ENCODE peak calls at places on chromosomes 5 and 9, in seven cellular contexts. N is IMR-90, Z is H1, X is neuronal stem cell, U is H9, I is mesenchymal stem cell, E is mesendoderm. M is an unnamed sample.

GRCh38 chr5:68745459-68745858 is 348.4 kb upstream of the SLC30A5 start:
- DNase-seq in N (peak; percentile 2), Z (no peak), X (no peak), U (no peak), I (no peak), E (no peak), M (no peak)

GRCh38 chr5:145925353-145925752 is 11.0 kb upstream of the SH3RF2 start:
- DNase-seq in N (peak; percentile 86), Z (no peak), X (no peak), U (no peak), I (peak; percentile 82), E (peak; percentile 93), M (peak; percentile 74)

GRCh38 chr5:95922798-95923197 is 38.9 kb downstream of the ELL2 start:
- DNase-seq in N (no peak), Z (no peak), X (no peak), U (no peak), I (no peak), E (no peak), M (no peak)

GRCh38 chr9:135128035-135128670 is 40.7 kb downstream of the OLFM1 start:
- DNase-seq in N (no peak), Z (no peak), X (peak; percentile 65), U (no peak), I (no peak), E (peak; percentile 26), M (no peak)

GRCh38 chr9:82101475-82101874 is 112.9 kb downstream of the SPATA31D1 start:
- DNase-seq in N (no peak), Z (no peak), X (no peak), U (no peak), I (no peak), E (peak; percentile 35), M (no peak)

GRCh38 chr5:64690417-64691151 is at the start of gene SHISAL2B:
- DNase-seq in N (no peak), Z (no peak), X (peak; percentile 65), U (peak; percentile 75), I (peak; percentile 30), E (peak; percentile 90), M (no peak)

GRCh38 chr9:83744206-83744605 is 36.4 kb upstream of the UBQLN1 start:
- DNase-seq in N (no peak), Z (no peak), X (no peak), U (no peak), I (no peak), E (no peak), M (peak; percentile 37)

GRCh38 chr5:59756373-59757035 is 137.0 kb downstream of the PDE4D start:
- DNase-seq in N (no peak), Z (no peak), X (no peak), U (no peak), I (no peak), E (no peak), M (no peak)

GRCh38 chr9:136254381-136255165 is 9.0 kb upstream of the QSOX2 start:
- DNase-seq in N (no peak), Z (no peak), X (no peak), U (no peak), I (no peak), E (no peak), M (no peak)

GRCh38 chr5:117160361-117160760 is 585.7 kb upstream of the SEMA6A start:
- DNase-seq in N (no peak), Z (no peak), X (no peak), U (no peak), I (peak; percentile 2), E (no peak), M (no peak)

GRCh38 chr9:91245432-91246313 is 116.0 kb downstream of the AUH start:
- DNase-seq in N (peak; percentile 57), Z (no peak), X (no peak), U (no peak), I (no peak), E (no peak), M (no peak)

GRCh38 chr5:179919487-179920060 is 11.9 kb upstream of the TBC1D9B start:
- DNase-seq in N (no peak), Z (no peak), X (no peak), U (no peak), I (no peak), E (no peak), M (no peak)

GRCh38 chr9:79480639-79481038 is 91.1 kb upstream of the TLE4 start:
- DNase-seq in N (no peak), Z (no peak), X (no peak), U (no peak), I (no peak), E (no peak), M (peak; percentile 94)

GRCh38 chr9:69326261-69326660 is 1.2 kb downstream of the ENTREP1 start:
- DNase-seq in N (no peak), Z (no peak), X (no peak), U (no peak), I (no peak), E (peak; percentile 31), M (no peak)

GRCh38 chr9:36191290-36191645 is 547 bp downstream of the CLTA start:
- DNase-seq in N (no peak), Z (no peak), X (no peak), U (no peak), I (peak; percentile 45), E (peak; percentile 47), M (no peak)

GRCh38 chr9:134375011-134375390 is 48.7 kb downstream of the RXRA start:
- DNase-seq in N (no peak), Z (no peak), X (no peak), U (no peak), I (peak; percentile 28), E (no peak), M (peak; percentile 66)

GRCh38 chr5:91140657-91141056 is 242.5 kb downstream of the ARRDC3 start:
- DNase-seq in N (no peak), Z (no peak), X (no peak), U (no peak), I (no peak), E (peak; percentile 86), M (no peak)

GRCh38 chr9:87644659-87645058 is 81.3 kb upstream of the CTSL start:
- DNase-seq in N (no peak), Z (no peak), X (no peak), U (no peak), I (no peak), E (peak; percentile 30), M (no peak)

GRCh38 chr9:18658764-18659705 is 185.1 kb downstream of the ADAMTSL1 start:
- DNase-seq in N (peak; percentile 64), Z (no peak), X (no peak), U (no peak), I (no peak), E (no peak), M (peak; percentile 11)

DNA sequence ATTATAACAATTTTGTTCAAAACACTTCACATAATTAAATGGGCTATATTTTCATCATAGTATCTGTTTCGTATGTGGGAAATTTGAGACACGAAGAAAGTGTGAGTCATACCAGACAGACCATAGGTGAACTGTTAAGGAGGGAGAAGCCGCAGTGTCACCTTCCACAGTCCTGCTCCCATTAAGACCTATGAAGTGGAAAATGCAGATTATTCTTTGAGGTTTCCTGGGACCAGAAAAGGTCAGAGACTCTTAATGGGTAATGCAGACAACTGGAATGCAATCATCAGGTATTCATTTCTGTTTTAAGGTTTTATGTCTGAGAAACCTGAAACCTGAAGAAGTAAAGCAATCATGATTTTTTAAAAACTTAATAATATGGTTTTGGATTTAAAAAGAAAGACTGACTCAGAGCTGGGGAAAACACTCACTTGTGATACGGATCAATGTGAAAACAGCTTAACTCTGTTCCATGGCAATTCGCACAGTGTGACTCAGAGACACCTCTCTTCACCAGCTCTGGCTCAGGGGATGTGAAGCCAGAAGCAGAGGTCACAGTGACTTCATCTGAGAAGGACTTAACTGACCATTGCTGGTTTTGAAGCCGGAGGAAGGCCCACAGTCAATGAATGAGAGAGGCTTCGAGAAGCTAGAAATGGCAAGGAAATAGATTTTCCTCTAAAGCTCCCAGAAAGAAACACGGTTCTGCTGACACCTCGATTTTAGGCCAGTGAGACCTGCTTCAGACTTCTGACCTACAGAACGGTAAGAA is 17.2 kb upstream of the GCNT1 start:
- DNase-seq in N (peak; percentile 92), Z (no peak), X (no peak), U (no peak), I (peak; percentile 80), E (peak; percentile 49), M (no peak)
- H3K23ac ChIP-seq in N (no peak overlapping the region), Z (no peak overlapping the region), X (no peak overlapping the region), U (no peak overlapping the region), I (no peak overlapping the region), E (no peak overlapping the region), M (no peak overlapping the region)

GRCh38 chr5:156802501-156802900 is 47.6 kb upstream of the PPP1R2B start:
- DNase-seq in N (no peak), Z (no peak), X (no peak), U (peak; percentile 37), I (no peak), E (peak; percentile 57), M (peak; percentile 34)

GRCh38 chr5:156799171-156799570 is 50.9 kb upstream of the PPP1R2B start:
- DNase-seq in N (no peak), Z (no peak), X (no peak), U (no peak), I (no peak), E (no peak), M (no peak)

GRCh38 chr5:156803404-156803803 is 46.7 kb upstream of the PPP1R2B start:
- DNase-seq in N (no peak), Z (no peak), X (no peak), U (no peak), I (no peak), E (no peak), M (no peak)

GRCh38 chr5:156800982-156801381 is 49.1 kb upstream of the PPP1R2B start:
- DNase-seq in N (no peak), Z (no peak), X (peak; percentile 18), U (peak; percentile 43), I (no peak), E (peak; percentile 78), M (no peak)

DNA sequence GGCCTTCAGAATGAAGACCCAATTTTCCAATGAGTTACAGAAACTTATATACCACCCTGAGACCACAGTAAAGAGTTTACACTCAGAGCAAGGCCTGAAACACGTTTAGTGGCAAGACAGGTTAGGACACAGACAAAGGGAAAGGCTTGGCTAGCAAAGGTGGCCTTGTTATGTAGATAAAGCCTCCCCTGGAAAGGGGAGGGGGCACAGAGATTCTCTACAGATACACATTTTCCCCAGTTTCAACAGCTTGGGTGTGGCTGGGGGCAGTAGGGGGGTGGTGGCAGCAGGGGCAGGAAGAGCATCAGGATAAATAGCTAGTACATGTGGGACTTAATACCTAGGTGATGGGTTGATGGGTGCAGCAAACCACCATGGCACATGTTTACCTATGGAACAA is 51.9 kb upstream of the PPP1R2B start:
- DNase-seq in N (no peak), Z (peak; percentile 65), X (no peak), U (peak; percentile 74), I (no peak), E (no peak), M (no peak)
- H3K4me1 ChIP-seq in N (no peaks in the 10 kb centered on the region), Z (peaks cover 5% of the 10 kb centered on the region), X (peaks cover 7% of the 10 kb centered on the region), U (peaks cover 10% of the 10 kb centered on the region), I (no peaks in the 10 kb centered on the region), E (no peaks in the 10 kb centered on the region), M (no peaks in the 10 kb centered on the region)

GRCh38 chr5:36744041-36744677 is 132.4 kb upstream of the NIPBL start:
- DNase-seq in N (no peak), Z (no peak), X (no peak), U (no peak), I (no peak), E (peak; percentile 58), M (no peak)
- H3K9ac ChIP-seq in N (no peak overlapping the region), Z (no peak overlapping the region), X (no peak overlapping the region), U (peak overlapping the region; percentile 20), I (peak overlapping the region; percentile 76), E (peak overlapping the region; percentile 32), M (no peak overlapping the region)

DNA sequence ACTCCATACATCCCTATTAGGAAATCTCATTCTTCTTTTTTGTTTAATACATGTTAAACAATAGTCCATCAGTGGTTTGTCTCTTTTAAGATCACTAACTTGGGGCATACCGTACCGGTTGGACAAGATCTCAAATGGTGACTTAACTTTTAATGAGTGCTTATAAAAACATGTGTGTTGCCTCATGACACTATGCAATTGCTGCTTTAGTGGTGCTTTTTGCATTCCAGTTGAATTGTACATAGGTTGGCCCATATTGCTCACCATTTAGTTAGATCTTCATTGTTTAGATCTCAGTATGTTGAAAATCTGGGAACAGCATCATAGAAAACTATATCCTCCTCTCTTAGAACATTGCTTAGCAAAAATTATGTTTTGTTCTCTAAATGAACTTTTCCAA is 17.8 kb downstream of the C9orf85 start:
- DNase-seq in N (peak; percentile 82), Z (no peak), X (no peak), U (no peak), I (peak; percentile 45), E (no peak), M (peak; percentile 91)
- H3K23ac ChIP-seq in N (no peak overlapping the region), Z (no peak overlapping the region), X (no peak overlapping the region), U (no peak overlapping the region), I (no peak overlapping the region), E (no peak overlapping the region), M (no peak overlapping the region)